ENCODE peak calls at places on chromosomes 16 and 17, in four cellular contexts. Z, E, W and C are unnamed samples. For H3K9me3 and H3K36me3, the result is how much of the 10 kb centered on the place peaks cover.

GRCh38 chr16:3282103-3282746 is 1.1 kb upstream of the ZNF263 start:
- DNase-seq in Z (no peak), E (no peak), W (no peak), C (no peak)

GRCh38 chr17:3678095-3678820 is 9.6 kb downstream of the EMC6 start:
- DNase-seq in Z (no peak), W (no peak), E (no peak), C (no peak)

GRCh38 chr16:4060823-4061222 is 55.4 kb downstream of the ADCY9 start:
- DNase-seq in Z (no peak), E (no peak), W (no peak), C (no peak)

GRCh38 chr16:52976539-52977167 is 76.0 kb downstream of the CHD9NB start:
- DNase-seq in E (no peak), Z (no peak), W (no peak), C (peak)

GRCh38 chr17:47703191-47703591 is 9.2 kb downstream of the TBKBP1 start:
- DNase-seq in W (no peak), E (no peak), Z (peak), C (no peak)

GRCh38 chr17:52084176-52084575 is 74.3 kb downstream of the CA10 start:
- DNase-seq in W (no peak), E (no peak), Z (no peak), C (no peak)

GRCh38 chr17:78748048-78748729 is 33.9 kb downstream of the CYTH1 start:
- DNase-seq in E (no peak), Z (no peak), W (no peak), C (no peak)

GRCh38 chr16:81544691-81545365 is 100.2 kb downstream of the CMIP start:
- DNase-seq in E (no peak), Z (peak), W (no peak), C (no peak)

GRCh38 chr17:57406131-57406980 is 150.0 kb downstream of the MSI2 start:
- DNase-seq in W (no peak), E (peak), Z (no peak), C (no peak)

GRCh38 chr17:55053855-55054254 is 85.3 kb downstream of the STXBP4 start:
- DNase-seq in E (no peak), Z (no peak), W (no peak), C (no peak)

GRCh38 chr17:41476866-41477815 is 3.8 kb downstream of the KRT35 start:
- DNase-seq in Z (no peak), E (no peak), W (no peak), C (no peak)

GRCh38 chr17:9150407-9151090 is 129.2 kb downstream of the NTN1 start:
- DNase-seq in W (no peak), Z (no peak), E (peak), C (no peak)

GRCh38 chr16:49458221-49458620 is 84.6 kb downstream of the C16orf78 start:
- DNase-seq in W (no peak), Z (peak), E (no peak), C (no peak)

GRCh38 chr17:37160940-37161339 is 212.2 kb downstream of the AATF start:
- DNase-seq in W (no peak), Z (no peak), E (no peak), C (no peak)

GRCh38 chr17:80414803-80415625 is at the start of gene ENDOV:
- DNase-seq in Z (peak), E (peak), W (peak), C (peak)

GRCh38 chr16:85912271-85912974 is 13.5 kb downstream of the IRF8 start:
- DNase-seq in E (no peak), W (no peak), Z (peak), C (no peak)

GRCh38 chr17:12085076-12085949 is 64.6 kb downstream of the MAP2K4 start:
- DNase-seq in W (no peak), Z (no peak), E (no peak), C (no peak)

GRCh38 chr17:76700290-76700626 is 10.5 kb downstream of the MXRA7 start:
- DNase-seq in Z (no peak), W (no peak), E (no peak), C (no peak)

GRCh38 chr17:10036511-10037061 is 131.5 kb upstream of the RCVRN start:
- DNase-seq in E (no peak), Z (peak), W (no peak), C (peak)

GRCh38 chr16:76583466-76583865 is 306.3 kb downstream of the CNTNAP4 start:
- DNase-seq in E (no peak), W (no peak), Z (no peak), C (peak)

GRCh38 chr17:6555331-6556120 is 829 bp downstream of the PITPNM3 start:
- DNase-seq in W (no peak), Z (no peak), E (peak), C (no peak)

GRCh38 chr17:61349350-61349749 is 50.3 kb upstream of the TBX2 start:
- DNase-seq in W (no peak), Z (peak), E (no peak), C (no peak)

GRCh38 chr17:71081666-71082065 is 912.3 kb downstream of the KCNJ2 start:
- DNase-seq in Z (no peak), W (no peak), E (no peak), C (no peak)

GRCh38 chr17:1340371-1340770 is 59.7 kb downstream of the YWHAE start:
- DNase-seq in E (no peak), W (no peak), Z (no peak), C (no peak)

GRCh38 chr16:67185003-67185865 is 1.5 kb upstream of the MATCAP1 start:
- DNase-seq in E (peak), W (peak), Z (peak), C (peak)

GRCh38 chr17:22128171-22128570 is 435.8 kb downstream of the KCNJ18 start:
- DNase-seq in E (no peak), W (no peak), Z (no peak), C (no peak)

GRCh38 chr17:22128723-22129122 is 436.4 kb downstream of the KCNJ18 start:
- DNase-seq in E (no peak), Z (no peak), W (no peak), C (no peak)

DNA sequence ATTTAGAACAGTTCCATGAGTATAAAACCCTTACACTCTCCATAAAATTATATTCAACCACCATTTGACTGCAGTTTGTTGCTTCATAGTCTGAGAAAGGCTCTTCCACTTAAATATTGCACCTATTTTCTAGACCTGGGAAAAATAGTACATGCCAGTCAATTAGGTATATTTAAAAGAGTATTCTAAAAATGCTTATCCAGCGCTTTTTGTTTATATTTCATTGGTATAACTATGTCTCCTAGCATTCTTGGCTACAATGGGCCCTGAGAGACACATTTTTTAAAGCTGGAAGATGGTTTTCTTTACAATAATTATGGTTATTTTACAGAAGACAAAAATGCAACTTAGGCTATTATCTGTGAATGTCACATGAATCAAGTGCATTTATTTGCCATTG is 439.4 kb downstream of the KCNJ18 start:
- DNase-seq in Z (no peak), W (no peak), E (no peak), C (no peak)
- H3K9me3 ChIP-seq in Z (under half), W (under half), E (under half), C (under half)

GRCh38 chr17:63221941-63222340 is 224.2 kb downstream of the CYB561 start:
- DNase-seq in W (no peak), E (no peak), Z (no peak), C (no peak)

GRCh38 chr17:63222655-63223054 is 223.5 kb downstream of the CYB561 start:
- DNase-seq in W (no peak), E (no peak), Z (no peak), C (no peak)

GRCh38 chr17:63224644-63225043 is 221.5 kb downstream of the CYB561 start:
- DNase-seq in Z (no peak), E (no peak), W (no peak), C (no peak)

DNA sequence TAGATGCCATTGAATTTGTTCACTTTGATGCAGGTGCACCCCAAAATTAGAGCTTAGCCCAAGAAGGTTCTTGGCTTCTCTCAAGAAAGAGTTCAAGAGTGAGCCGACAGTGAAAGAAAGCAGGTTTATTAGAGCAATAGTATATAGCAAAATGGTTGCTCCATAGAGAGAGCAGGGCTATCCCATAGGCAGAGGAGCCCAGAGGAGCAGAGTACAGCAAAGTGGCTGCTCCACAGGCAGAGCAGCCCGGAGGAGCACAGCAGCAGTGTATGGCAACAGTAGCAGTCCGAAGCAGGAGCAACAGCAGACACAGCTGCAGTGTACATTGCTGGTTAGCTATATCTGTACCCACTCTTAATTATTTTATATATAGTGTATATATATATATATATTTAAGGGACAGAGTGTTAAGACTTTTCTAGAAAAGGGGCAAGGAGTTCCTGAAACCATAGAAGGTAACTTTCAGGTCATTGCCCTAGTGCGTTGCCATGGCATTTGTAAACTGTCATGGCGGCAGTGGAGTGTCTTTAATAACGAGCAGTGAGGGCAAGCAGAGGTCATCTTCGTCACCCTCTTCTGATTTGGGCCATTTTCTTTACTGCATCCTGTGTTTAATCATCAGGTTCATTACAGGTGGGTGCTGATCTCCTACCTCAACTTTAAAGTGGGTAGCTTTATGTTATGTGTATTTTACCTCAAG is 222.7 kb downstream of the CYB561 start:
- DNase-seq in Z (no peak), E (no peak), W (no peak), C (no peak)
- H3K36me3 ChIP-seq in Z (under half), E (under half), W (under half), C (under half)

GRCh38 chr17:43444223-43445008 is 39.4 kb upstream of the DHX8 start:
- DNase-seq in E (no peak), Z (no peak), W (no peak), C (no peak)

GRCh38 chr17:43443381-43443780 is 40.4 kb upstream of the DHX8 start:
- DNase-seq in W (no peak), Z (no peak), E (no peak), C (no peak)

GRCh38 chr17:43446773-43447172 is 37.0 kb upstream of the DHX8 start:
- DNase-seq in Z (no peak), W (no peak), E (no peak), C (no peak)

GRCh38 chr17:43442711-43443110 is 41.1 kb upstream of the DHX8 start:
- DNase-seq in E (no peak), W (no peak), Z (no peak), C (no peak)

GRCh38 chr17:43445009-43445589 is 38.7 kb upstream of the DHX8 start:
- DNase-seq in E (no peak), Z (no peak), W (no peak), C (no peak)
- H3K4me3 ChIP-seq in E (no peak), Z (no peak), W (no peak), C (no peak)

GRCh38 chr16:75169899-75170405 is 21.6 kb downstream of the ZFP1 start:
- DNase-seq in E (no peak), W (no peak), Z (no peak), C (no peak)
- H3K9me3 ChIP-seq in E (half or more), W (under half), Z (half or more), C (half or more)

GRCh38 chr17:21034350-21035235 is 8.2 kb downstream of the USP22 start:
- DNase-seq in E (no peak), W (peak), Z (no peak), C (no peak)

GRCh38 chr17:21036361-21036881 is 6.4 kb downstream of the USP22 start:
- DNase-seq in E (no peak), W (no peak), Z (no peak), C (no peak)

GRCh38 chr17:21033350-21033749 is 9.5 kb downstream of the USP22 start:
- DNase-seq in Z (no peak), W (no peak), E (no peak), C (no peak)

GRCh38 chr17:21039839-21040575 is 2.8 kb downstream of the USP22 start:
- DNase-seq in E (no peak), W (peak), Z (no peak), C (no peak)

GRCh38 chr17:21037117-21037803 is 5.6 kb downstream of the USP22 start:
- DNase-seq in W (no peak), E (no peak), Z (no peak), C (no peak)
- H3K36me3 ChIP-seq in W (under half), E (under half), Z (under half), C (under half)

DNA sequence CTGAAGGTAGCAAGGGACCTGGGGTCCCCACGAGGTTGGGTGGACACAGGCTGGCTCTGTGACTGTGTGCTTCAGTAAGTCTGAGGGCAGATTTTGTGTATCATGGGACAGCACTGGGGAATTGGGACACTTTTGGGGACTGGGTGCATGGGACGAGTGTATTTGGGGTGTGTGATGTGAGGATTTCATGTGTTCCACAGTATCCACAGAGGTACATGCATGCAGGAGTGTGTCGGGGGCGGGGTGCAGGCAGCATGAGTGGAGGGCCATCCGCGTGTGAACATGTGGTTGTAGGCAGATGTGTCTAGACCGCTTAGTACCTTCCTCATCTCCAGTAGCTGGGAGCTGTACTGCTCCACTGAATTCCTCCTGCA is 1.1 kb upstream of the DLX3 start:
- DNase-seq in Z (no peak), E (no peak), W (no peak), C (no peak)
- H3K4me3 ChIP-seq in Z (no peak), E (no peak), W (no peak), C (no peak)

DNA sequence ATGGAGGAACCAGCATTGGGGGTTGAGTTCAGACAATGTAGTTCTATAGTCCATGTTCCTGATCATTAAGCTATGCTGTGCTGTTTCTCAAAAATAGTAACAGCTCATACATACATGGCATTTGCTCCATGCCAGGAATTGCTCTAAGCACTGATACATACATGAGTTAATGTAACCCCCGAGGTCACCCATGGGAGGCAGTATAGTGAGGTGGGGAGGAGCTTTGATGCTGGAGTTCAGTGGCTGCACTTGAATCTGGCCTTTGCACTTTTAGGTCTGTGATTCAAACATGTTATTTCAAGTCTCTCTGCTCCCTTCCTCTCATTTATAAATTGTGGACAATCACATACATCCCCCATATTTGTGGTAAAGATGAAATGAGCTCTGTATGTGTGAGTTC is 223.1 kb upstream of the WSB1 start:
- DNase-seq in W (no peak), E (no peak), Z (no peak), C (no peak)
- H3K9me3 ChIP-seq in W (under half), E (under half), Z (under half), C (under half)

GRCh38 chr17:16073845-16074244 is 74.2 kb downstream of the TTC19 start:
- DNase-seq in Z (no peak), E (no peak), W (no peak), C (no peak)

GRCh38 chr17:16072031-16072430 is 72.4 kb downstream of the TTC19 start:
- DNase-seq in W (no peak), Z (no peak), E (no peak), C (no peak)

GRCh38 chr17:16066125-16066524 is 66.5 kb downstream of the TTC19 start:
- DNase-seq in W (no peak), Z (no peak), E (no peak), C (no peak)

GRCh38 chr17:16068323-16068722 is 68.7 kb downstream of the TTC19 start:
- DNase-seq in W (no peak), E (no peak), Z (no peak), C (no peak)
- H3K36me3 ChIP-seq in W (half or more), E (under half), Z (half or more), C (under half)

GRCh38 chr17:74744714-74745547 is 3.5 kb upstream of the NHERF1 start:
- DNase-seq in Z (peak), E (peak), W (peak), C (peak)
- H3K4me3 ChIP-seq in Z (peak), E (no peak), W (no peak), C (peak)

DNA sequence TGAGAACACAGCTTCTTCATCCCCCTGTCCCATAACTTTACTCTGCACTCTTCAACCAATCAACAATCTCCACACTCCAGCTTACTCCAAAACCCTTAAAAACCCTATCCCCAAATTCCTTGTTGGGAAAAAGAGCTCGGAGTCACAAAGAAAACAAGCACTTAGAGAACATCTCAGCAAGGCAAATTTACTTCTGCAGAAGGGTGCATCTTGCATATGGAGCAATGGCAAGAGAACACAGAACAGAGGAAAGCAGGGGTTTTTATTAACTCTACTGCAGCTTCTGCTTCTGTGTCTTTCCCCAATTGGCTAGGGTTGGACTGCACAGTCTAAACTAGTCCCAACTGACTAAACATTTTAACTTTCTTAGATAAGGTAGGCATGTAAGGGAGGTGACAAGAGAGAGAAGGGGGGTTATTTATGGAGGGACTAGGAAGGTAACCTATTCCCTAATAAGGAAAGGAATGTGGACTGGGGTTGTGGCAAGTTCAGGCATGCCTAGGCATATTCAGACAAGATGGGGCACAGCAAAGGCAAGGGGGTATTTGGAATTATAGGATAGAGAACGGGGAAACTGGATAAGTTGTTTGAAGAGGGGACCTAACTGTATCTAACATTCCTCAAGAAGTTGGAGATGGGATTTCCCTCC is 125.5 kb downstream of the CACNG3 start:
- DNase-seq in Z (no peak), E (no peak), W (no peak), C (no peak)
- H3K9me3 ChIP-seq in Z (under half), E (under half), W (under half), C (under half)